ENCODE peak calls at places on chromosomes 1 and 21, in four cellular contexts. One of them, this sample, is unnamed. For H3K79me2, the result is how much of the 10 kb centered on the place peaks cover.

GRCh38 chr1:66090863-66091457 is 298.3 kb downstream of the PDE4B start:
- DNase-seq in trophoblast cell: no peak
- DNase-seq in neural progenitor cell: peak
- DNase-seq in endothelial cell of umbilical vein: no peak
- DNase-seq in this sample: peak

GRCh38 chr1:232806071-232806510 is 875 bp downstream of the MAP10 start:
- DNase-seq in endothelial cell of umbilical vein: no peak
- DNase-seq in neural progenitor cell: no peak
- DNase-seq in trophoblast cell: no peak
- DNase-seq in this sample: peak

GRCh38 chr1:34740161-34740875 is 14.5 kb upstream of the GJB5 start:
- DNase-seq in endothelial cell of umbilical vein: no peak
- DNase-seq in neural progenitor cell: peak
- DNase-seq in trophoblast cell: peak
- DNase-seq in this sample: peak

GRCh38 chr21:44329086-44329889 is 9.9 kb downstream of the CFAP410 start:
- DNase-seq in neural progenitor cell: no peak
- DNase-seq in endothelial cell of umbilical vein: no peak
- DNase-seq in trophoblast cell: peak
- DNase-seq in this sample: peak

GRCh38 chr1:59947047-59947938 is 20.7 kb upstream of the CYP2J2 start:
- DNase-seq in trophoblast cell: peak
- DNase-seq in neural progenitor cell: peak
- DNase-seq in endothelial cell of umbilical vein: peak
- DNase-seq in this sample: peak

GRCh38 chr1:236524142-236524891 is 535 bp downstream of the LGALS8 start:
- DNase-seq in trophoblast cell: peak
- DNase-seq in endothelial cell of umbilical vein: peak
- DNase-seq in neural progenitor cell: peak
- DNase-seq in this sample: peak

GRCh38 chr1:30058966-30059365 is 664.4 kb downstream of the MATN1 start:
- DNase-seq in trophoblast cell: peak
- DNase-seq in endothelial cell of umbilical vein: no peak
- DNase-seq in neural progenitor cell: no peak
- DNase-seq in this sample: peak

GRCh38 chr1:36710008-36710407 is 227.3 kb upstream of the CSF3R start:
- DNase-seq in neural progenitor cell: peak
- DNase-seq in endothelial cell of umbilical vein: no peak
- DNase-seq in trophoblast cell: no peak
- DNase-seq in this sample: no peak

GRCh38 chr1:21335750-21336168 is 45.5 kb upstream of the ECE1 start:
- DNase-seq in neural progenitor cell: no peak
- DNase-seq in endothelial cell of umbilical vein: no peak
- DNase-seq in trophoblast cell: no peak
- DNase-seq in this sample: no peak

GRCh38 chr1:235953801-235954200 is 87.1 kb upstream of the LYST start:
- DNase-seq in trophoblast cell: no peak
- DNase-seq in neural progenitor cell: no peak
- DNase-seq in endothelial cell of umbilical vein: no peak
- DNase-seq in this sample: peak

GRCh38 chr1:116256875-116257823 is 115.9 kb upstream of the ATP1A1 start:
- DNase-seq in trophoblast cell: no peak
- DNase-seq in neural progenitor cell: no peak
- DNase-seq in endothelial cell of umbilical vein: no peak
- DNase-seq in this sample: no peak

GRCh38 chr1:8816306-8816705 is 1.1 kb downstream of the RERE start:
- DNase-seq in endothelial cell of umbilical vein: peak
- DNase-seq in trophoblast cell: no peak
- DNase-seq in neural progenitor cell: no peak
- DNase-seq in this sample: peak

GRCh38 chr1:70864302-70864701 is 183.3 kb downstream of the PTGER3 start:
- DNase-seq in neural progenitor cell: no peak
- DNase-seq in trophoblast cell: no peak
- DNase-seq in endothelial cell of umbilical vein: no peak
- DNase-seq in this sample: peak

GRCh38 chr1:22137006-22137720 is 5.7 kb downstream of the WNT4 start:
- DNase-seq in endothelial cell of umbilical vein: no peak
- DNase-seq in neural progenitor cell: peak
- DNase-seq in trophoblast cell: no peak
- DNase-seq in this sample: no peak

GRCh38 chr1:173423326-173423725 is 53.8 kb upstream of the PRDX6 start:
- DNase-seq in trophoblast cell: no peak
- DNase-seq in neural progenitor cell: no peak
- DNase-seq in endothelial cell of umbilical vein: no peak
- DNase-seq in this sample: no peak

GRCh38 chr21:46661211-46661625 is 25.7 kb downstream of the PRMT2 start:
- DNase-seq in trophoblast cell: no peak
- DNase-seq in endothelial cell of umbilical vein: peak
- DNase-seq in neural progenitor cell: peak
- DNase-seq in this sample: peak

GRCh38 chr1:207316622-207317510 is 4.6 kb upstream of the CD55 start:
- DNase-seq in trophoblast cell: peak
- DNase-seq in neural progenitor cell: no peak
- DNase-seq in endothelial cell of umbilical vein: no peak
- DNase-seq in this sample: no peak

GRCh38 chr1:10251325-10252103 is 41.1 kb downstream of the KIF1B start:
- DNase-seq in endothelial cell of umbilical vein: no peak
- DNase-seq in trophoblast cell: no peak
- DNase-seq in neural progenitor cell: no peak
- DNase-seq in this sample: peak

GRCh38 chr1:10250663-10251062 is 40.3 kb downstream of the KIF1B start:
- DNase-seq in trophoblast cell: no peak
- DNase-seq in endothelial cell of umbilical vein: no peak
- DNase-seq in neural progenitor cell: peak
- DNase-seq in this sample: no peak

GRCh38 chr1:10252508-10252907 is 42.1 kb downstream of the KIF1B start:
- DNase-seq in neural progenitor cell: no peak
- DNase-seq in trophoblast cell: no peak
- DNase-seq in endothelial cell of umbilical vein: no peak
- DNase-seq in this sample: peak

GRCh38 chr1:10253149-10253548 is 42.8 kb downstream of the KIF1B start:
- DNase-seq in neural progenitor cell: no peak
- DNase-seq in endothelial cell of umbilical vein: no peak
- DNase-seq in trophoblast cell: no peak
- DNase-seq in this sample: no peak

GRCh38 chr1:10249808-10250457 is 39.6 kb downstream of the KIF1B start:
- DNase-seq in endothelial cell of umbilical vein: no peak
- DNase-seq in trophoblast cell: no peak
- DNase-seq in neural progenitor cell: no peak
- DNase-seq in this sample: no peak
- H3K79me2 ChIP-seq in endothelial cell of umbilical vein: half or more
- H3K79me2 ChIP-seq in trophoblast cell: under half
- H3K79me2 ChIP-seq in neural progenitor cell: half or more
- H3K79me2 ChIP-seq in this sample: half or more

GRCh38 chr1:205672395-205672889 is 7.9 kb downstream of the SLC45A3 start:
- DNase-seq in trophoblast cell: no peak
- DNase-seq in neural progenitor cell: peak
- DNase-seq in endothelial cell of umbilical vein: no peak
- DNase-seq in this sample: no peak
- H2AFZ ChIP-seq in trophoblast cell: no peak
- H2AFZ ChIP-seq in neural progenitor cell: no peak
- H2AFZ ChIP-seq in endothelial cell of umbilical vein: no peak
- H2AFZ ChIP-seq in this sample: no peak

GRCh38 chr1:224932607-224933249 is 3.3 kb downstream of the DNAH14 start:
- DNase-seq in neural progenitor cell: no peak
- DNase-seq in endothelial cell of umbilical vein: no peak
- DNase-seq in trophoblast cell: no peak
- DNase-seq in this sample: no peak
- H3K79me2 ChIP-seq in neural progenitor cell: under half
- H3K79me2 ChIP-seq in endothelial cell of umbilical vein: under half
- H3K79me2 ChIP-seq in trophoblast cell: under half
- H3K79me2 ChIP-seq in this sample: under half

GRCh38 chr21:36446296-36446695 is 33.6 kb downstream of the CLDN14 start:
- DNase-seq in neural progenitor cell: no peak
- DNase-seq in endothelial cell of umbilical vein: no peak
- DNase-seq in trophoblast cell: no peak
- DNase-seq in this sample: no peak
- H2AFZ ChIP-seq in neural progenitor cell: peak
- H2AFZ ChIP-seq in endothelial cell of umbilical vein: no peak
- H2AFZ ChIP-seq in trophoblast cell: no peak
- H2AFZ ChIP-seq in this sample: peak

This sample was measured in GM23248.